ENCODE peak calls at places on chromosomes 5 and 9, in nine cellular contexts. One of them, this sample, is unnamed.

GRCh38 chr5:133475986-133476385 is 136.4 kb downstream of the FSTL4 start:
- DNase-seq in brain microvascular endothelial cell: no peak
- DNase-seq in DND-41: no peak
- DNase-seq in CD8-positive, alpha-beta T cell: no peak
- DNase-seq in OCI-LY7: no peak
- DNase-seq in cardiac muscle cell: no peak
- DNase-seq in tibial artery: no peak
- DNase-seq in body of pancreas: no peak
- DNase-seq in Peyer's patch: no peak
- DNase-seq in this sample: peak

GRCh38 chr9:109813829-109814228 is 33.8 kb downstream of the PALM2AKAP2 start:
- DNase-seq in DND-41: no peak
- DNase-seq in brain microvascular endothelial cell: no peak
- DNase-seq in OCI-LY7: no peak
- DNase-seq in body of pancreas: no peak
- DNase-seq in cardiac muscle cell: no peak
- DNase-seq in CD8-positive, alpha-beta T cell: no peak
- DNase-seq in tibial artery: no peak
- DNase-seq in Peyer's patch: no peak
- DNase-seq in this sample: no peak

GRCh38 chr9:94881946-94882345 is 155.4 kb downstream of the AOPEP start:
- DNase-seq in tibial artery: no peak
- DNase-seq in OCI-LY7: peak
- DNase-seq in Peyer's patch: no peak
- DNase-seq in brain microvascular endothelial cell: no peak
- DNase-seq in DND-41: no peak
- DNase-seq in CD8-positive, alpha-beta T cell: no peak
- DNase-seq in body of pancreas: no peak
- DNase-seq in cardiac muscle cell: no peak
- DNase-seq in this sample: no peak

GRCh38 chr5:132022737-132023136 is 11.3 kb upstream of the ACSL6 start:
- DNase-seq in cardiac muscle cell: no peak
- DNase-seq in body of pancreas: no peak
- DNase-seq in Peyer's patch: no peak
- DNase-seq in OCI-LY7: no peak
- DNase-seq in tibial artery: no peak
- DNase-seq in brain microvascular endothelial cell: no peak
- DNase-seq in CD8-positive, alpha-beta T cell: no peak
- DNase-seq in DND-41: no peak
- DNase-seq in this sample: no peak

GRCh38 chr5:32102254-32102653 is 71.9 kb downstream of the GOLPH3 start:
- DNase-seq in Peyer's patch: no peak
- DNase-seq in cardiac muscle cell: no peak
- DNase-seq in CD8-positive, alpha-beta T cell: no peak
- DNase-seq in DND-41: no peak
- DNase-seq in body of pancreas: no peak
- DNase-seq in brain microvascular endothelial cell: no peak
- DNase-seq in tibial artery: no peak
- DNase-seq in OCI-LY7: no peak
- DNase-seq in this sample: no peak

GRCh38 chr5:129399069-129399468 is 61.0 kb upstream of the ADAMTS19 start:
- DNase-seq in body of pancreas: no peak
- DNase-seq in tibial artery: no peak
- DNase-seq in DND-41: no peak
- DNase-seq in OCI-LY7: no peak
- DNase-seq in Peyer's patch: no peak
- DNase-seq in cardiac muscle cell: no peak
- DNase-seq in CD8-positive, alpha-beta T cell: no peak
- DNase-seq in brain microvascular endothelial cell: no peak
- DNase-seq in this sample: no peak

GRCh38 chr9:69143291-69143690 is 30.8 kb upstream of the TJP2 start:
- DNase-seq in body of pancreas: no peak
- DNase-seq in Peyer's patch: no peak
- DNase-seq in tibial artery: no peak
- DNase-seq in CD8-positive, alpha-beta T cell: no peak
- DNase-seq in brain microvascular endothelial cell: no peak
- DNase-seq in DND-41: no peak
- DNase-seq in cardiac muscle cell: peak
- DNase-seq in OCI-LY7: no peak
- DNase-seq in this sample: no peak

GRCh38 chr5:173010547-173011464 is 27.2 kb downstream of the ATP6V0E1 start:
- DNase-seq in DND-41: no peak
- DNase-seq in Peyer's patch: peak
- DNase-seq in body of pancreas: peak
- DNase-seq in tibial artery: peak
- DNase-seq in brain microvascular endothelial cell: no peak
- DNase-seq in OCI-LY7: no peak
- DNase-seq in cardiac muscle cell: peak
- DNase-seq in CD8-positive, alpha-beta T cell: no peak
- DNase-seq in this sample: no peak

GRCh38 chr5:121503111-121503840 is 348.4 kb upstream of the FTMT start:
- DNase-seq in brain microvascular endothelial cell: no peak
- DNase-seq in OCI-LY7: peak
- DNase-seq in cardiac muscle cell: peak
- DNase-seq in Peyer's patch: peak
- DNase-seq in body of pancreas: peak
- DNase-seq in tibial artery: no peak
- DNase-seq in CD8-positive, alpha-beta T cell: no peak
- DNase-seq in DND-41: peak
- DNase-seq in this sample: peak

GRCh38 chr9:101587644-101588043 is 7.1 kb downstream of the PPP3R2 start:
- DNase-seq in tibial artery: no peak
- DNase-seq in DND-41: no peak
- DNase-seq in cardiac muscle cell: no peak
- DNase-seq in brain microvascular endothelial cell: no peak
- DNase-seq in OCI-LY7: no peak
- DNase-seq in CD8-positive, alpha-beta T cell: no peak
- DNase-seq in Peyer's patch: no peak
- DNase-seq in body of pancreas: no peak
- DNase-seq in this sample: no peak

GRCh38 chr5:151596839-151597539 is 5.9 kb upstream of the FAT2 start:
- DNase-seq in tibial artery: no peak
- DNase-seq in brain microvascular endothelial cell: no peak
- DNase-seq in cardiac muscle cell: peak
- DNase-seq in DND-41: no peak
- DNase-seq in Peyer's patch: no peak
- DNase-seq in CD8-positive, alpha-beta T cell: no peak
- DNase-seq in body of pancreas: no peak
- DNase-seq in OCI-LY7: no peak
- DNase-seq in this sample: no peak

GRCh38 chr5:53882637-53883036 is 322.2 kb downstream of the NDUFS4 start:
- DNase-seq in DND-41: no peak
- DNase-seq in brain microvascular endothelial cell: peak
- DNase-seq in OCI-LY7: no peak
- DNase-seq in Peyer's patch: no peak
- DNase-seq in body of pancreas: no peak
- DNase-seq in cardiac muscle cell: no peak
- DNase-seq in CD8-positive, alpha-beta T cell: no peak
- DNase-seq in tibial artery: no peak
- DNase-seq in this sample: no peak

GRCh38 chr5:176743828-176744583 is 66.4 kb upstream of the UNC5A start:
- DNase-seq in brain microvascular endothelial cell: no peak
- DNase-seq in OCI-LY7: no peak
- DNase-seq in tibial artery: peak
- DNase-seq in body of pancreas: no peak
- DNase-seq in DND-41: no peak
- DNase-seq in Peyer's patch: peak
- DNase-seq in cardiac muscle cell: no peak
- DNase-seq in CD8-positive, alpha-beta T cell: no peak
- DNase-seq in this sample: no peak

GRCh38 chr9:73805853-73806458 is 654.3 kb downstream of the ANXA1 start:
- DNase-seq in cardiac muscle cell: no peak
- DNase-seq in Peyer's patch: no peak
- DNase-seq in body of pancreas: no peak
- DNase-seq in OCI-LY7: no peak
- DNase-seq in DND-41: no peak
- DNase-seq in brain microvascular endothelial cell: no peak
- DNase-seq in tibial artery: no peak
- DNase-seq in CD8-positive, alpha-beta T cell: no peak
- DNase-seq in this sample: no peak

GRCh38 chr9:132372177-132373095 is 17.6 kb upstream of the SETX start:
- DNase-seq in brain microvascular endothelial cell: no peak
- DNase-seq in body of pancreas: peak
- DNase-seq in OCI-LY7: peak
- DNase-seq in tibial artery: peak
- DNase-seq in CD8-positive, alpha-beta T cell: no peak
- DNase-seq in cardiac muscle cell: peak
- DNase-seq in DND-41: no peak
- DNase-seq in Peyer's patch: peak
- DNase-seq in this sample: no peak

GRCh38 chr5:138645778-138646575 is 70.8 kb upstream of the HSPA9 start:
- DNase-seq in brain microvascular endothelial cell: no peak
- DNase-seq in Peyer's patch: no peak
- DNase-seq in OCI-LY7: no peak
- DNase-seq in CD8-positive, alpha-beta T cell: no peak
- DNase-seq in DND-41: no peak
- DNase-seq in body of pancreas: no peak
- DNase-seq in tibial artery: no peak
- DNase-seq in cardiac muscle cell: no peak
- DNase-seq in this sample: no peak

GRCh38 chr9:115627511-115627910 is 509.6 kb upstream of the TNC start:
- DNase-seq in brain microvascular endothelial cell: no peak
- DNase-seq in Peyer's patch: no peak
- DNase-seq in DND-41: no peak
- DNase-seq in cardiac muscle cell: no peak
- DNase-seq in body of pancreas: no peak
- DNase-seq in tibial artery: no peak
- DNase-seq in OCI-LY7: no peak
- DNase-seq in CD8-positive, alpha-beta T cell: no peak
- DNase-seq in this sample: no peak

GRCh38 chr9:86275962-86276361 is 6.4 kb downstream of the ISCA1 start:
- DNase-seq in tibial artery: no peak
- DNase-seq in DND-41: no peak
- DNase-seq in brain microvascular endothelial cell: no peak
- DNase-seq in Peyer's patch: no peak
- DNase-seq in CD8-positive, alpha-beta T cell: no peak
- DNase-seq in body of pancreas: no peak
- DNase-seq in OCI-LY7: peak
- DNase-seq in cardiac muscle cell: no peak
- DNase-seq in this sample: no peak

GRCh38 chr5:72067682-72068470 is 39.4 kb upstream of the MAP1B start:
- DNase-seq in brain microvascular endothelial cell: peak
- DNase-seq in cardiac muscle cell: peak
- DNase-seq in CD8-positive, alpha-beta T cell: no peak
- DNase-seq in OCI-LY7: no peak
- DNase-seq in body of pancreas: no peak
- DNase-seq in tibial artery: no peak
- DNase-seq in Peyer's patch: no peak
- DNase-seq in DND-41: no peak
- DNase-seq in this sample: peak

GRCh38 chr5:127192836-127193341 is 97.7 kb upstream of the MEGF10 start:
- DNase-seq in brain microvascular endothelial cell: no peak
- DNase-seq in tibial artery: no peak
- DNase-seq in OCI-LY7: no peak
- DNase-seq in body of pancreas: no peak
- DNase-seq in DND-41: no peak
- DNase-seq in cardiac muscle cell: peak
- DNase-seq in CD8-positive, alpha-beta T cell: no peak
- DNase-seq in Peyer's patch: no peak
- DNase-seq in this sample: no peak
- H3K27ac ChIP-seq in brain microvascular endothelial cell: no peak
- H3K27ac ChIP-seq in tibial artery: no peak
- H3K27ac ChIP-seq in OCI-LY7: no peak
- H3K27ac ChIP-seq in body of pancreas: no peak
- H3K27ac ChIP-seq in DND-41: no peak
- H3K27ac ChIP-seq in cardiac muscle cell: no peak
- H3K27ac ChIP-seq in CD8-positive, alpha-beta T cell: no peak
- H3K27ac ChIP-seq in Peyer's patch: no peak
- H3K27ac ChIP-seq in this sample: no peak

DNA sequence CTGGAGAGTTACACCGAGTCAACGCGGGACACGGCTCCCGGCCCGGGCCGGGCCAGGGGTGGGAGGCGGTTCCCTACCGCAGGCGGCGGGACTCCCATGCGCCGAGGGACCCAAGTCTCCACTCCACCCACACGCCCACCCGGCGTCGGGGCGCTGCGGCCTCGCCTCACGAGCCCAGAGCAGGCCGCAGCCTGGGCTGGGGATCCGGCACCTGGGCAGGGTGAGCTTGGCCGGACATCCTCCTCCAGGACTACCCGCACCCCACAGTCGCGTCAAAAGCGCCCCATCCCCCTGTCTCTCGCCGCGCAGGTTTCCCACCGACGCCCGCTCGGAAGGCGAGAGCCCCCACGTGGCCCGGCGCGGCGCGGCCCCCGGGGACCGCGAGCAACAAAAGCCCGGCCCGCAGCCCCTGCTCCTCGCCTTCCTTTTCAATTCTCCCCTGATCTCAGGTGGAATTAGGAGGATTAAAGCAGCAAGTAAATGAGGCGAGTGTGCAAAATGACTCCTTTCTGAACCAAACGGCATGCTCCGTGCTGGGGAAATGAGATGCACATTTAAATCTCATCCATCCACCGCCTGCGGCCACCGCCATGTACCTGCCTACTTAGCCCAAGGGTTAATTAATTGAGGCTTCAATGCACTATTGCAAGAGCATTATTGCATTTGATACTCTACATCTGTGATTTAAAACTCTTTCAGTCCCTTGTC is 196.6 kb upstream of the TBCA start:
- DNase-seq in DND-41: no peak
- DNase-seq in body of pancreas: no peak
- DNase-seq in CD8-positive, alpha-beta T cell: no peak
- DNase-seq in tibial artery: no peak
- DNase-seq in Peyer's patch: no peak
- DNase-seq in OCI-LY7: no peak
- DNase-seq in brain microvascular endothelial cell: no peak
- DNase-seq in cardiac muscle cell: no peak
- DNase-seq in this sample: no peak
- TF ChIP-seq CTCF in DND-41: no peak
- TF ChIP-seq CTCF in body of pancreas: no peak
- TF ChIP-seq CTCF in CD8-positive, alpha-beta T cell: no peak
- TF ChIP-seq CTCF in tibial artery: no peak
- TF ChIP-seq CTCF in Peyer's patch: no peak
- TF ChIP-seq CTCF in OCI-LY7: no peak
- TF ChIP-seq CTCF in brain microvascular endothelial cell: peak
- TF ChIP-seq CTCF in cardiac muscle cell: no peak
- TF ChIP-seq CTCF in this sample: peak

GRCh38 chr5:1541662-1542008 is 17.9 kb upstream of the LPCAT1 start:
- DNase-seq in tibial artery: no peak
- DNase-seq in CD8-positive, alpha-beta T cell: no peak
- DNase-seq in brain microvascular endothelial cell: no peak
- DNase-seq in DND-41: no peak
- DNase-seq in Peyer's patch: peak
- DNase-seq in body of pancreas: no peak
- DNase-seq in cardiac muscle cell: peak
- DNase-seq in OCI-LY7: no peak
- DNase-seq in this sample: no peak
- H3K27ac ChIP-seq in tibial artery: peak
- H3K27ac ChIP-seq in CD8-positive, alpha-beta T cell: no peak
- H3K27ac ChIP-seq in brain microvascular endothelial cell: no peak
- H3K27ac ChIP-seq in DND-41: no peak
- H3K27ac ChIP-seq in Peyer's patch: no peak
- H3K27ac ChIP-seq in body of pancreas: no peak
- H3K27ac ChIP-seq in cardiac muscle cell: no peak
- H3K27ac ChIP-seq in OCI-LY7: no peak
- H3K27ac ChIP-seq in this sample: no peak

GRCh38 chr5:164010900-164011299 is 505.5 kb downstream of the MAT2B start:
- DNase-seq in cardiac muscle cell: no peak
- DNase-seq in Peyer's patch: no peak
- DNase-seq in DND-41: no peak
- DNase-seq in OCI-LY7: no peak
- DNase-seq in body of pancreas: no peak
- DNase-seq in brain microvascular endothelial cell: no peak
- DNase-seq in CD8-positive, alpha-beta T cell: no peak
- DNase-seq in tibial artery: no peak
- DNase-seq in this sample: no peak
- TF ChIP-seq CTCF in cardiac muscle cell: no peak
- TF ChIP-seq CTCF in Peyer's patch: no peak
- TF ChIP-seq CTCF in DND-41: no peak
- TF ChIP-seq CTCF in OCI-LY7: no peak
- TF ChIP-seq CTCF in body of pancreas: no peak
- TF ChIP-seq CTCF in brain microvascular endothelial cell: no peak
- TF ChIP-seq CTCF in CD8-positive, alpha-beta T cell: no peak
- TF ChIP-seq CTCF in tibial artery: no peak
- TF ChIP-seq CTCF in this sample: no peak

This sample was measured in foreskin keratinocyte.